ENCODE peak calls at places on chromosomes 12 and 14, in seven cellular contexts. L is EH, J is HT-29, V is T follicular helper cell, Q is H9, O is GM10248, Z is tibial artery. T is an unnamed sample.

GRCh38 chr14:80664576-80664975 is 277.0 kb downstream of the CEP128 start:
- DNase-seq in L (peak), J (peak), V (no peak), Q (no peak), O (no peak), Z (no peak), T (no peak)

GRCh38 chr14:104350463-104351185 is 212.2 kb downstream of the KIF26A start:
- DNase-seq in L (no peak), J (no peak), V (no peak), Q (no peak), O (no peak), Z (peak), T (peak)

GRCh38 chr12:94057262-94058151 is 90.9 kb upstream of the PLXNC1 start:
- DNase-seq in L (peak), J (no peak), V (no peak), Q (no peak), O (no peak), Z (no peak), T (no peak)

GRCh38 chr12:25284024-25284423 is 33.3 kb upstream of the KRAS start:
- DNase-seq in L (no peak), J (no peak), V (no peak), Q (no peak), O (no peak), Z (no peak), T (no peak)

GRCh38 chr14:104554088-104554607 is 25.4 kb upstream of the C14orf180 start:
- DNase-seq in L (no peak), J (no peak), V (no peak), Q (no peak), O (no peak), Z (peak), T (no peak)

GRCh38 chr12:59079472-59079871 is 159.2 kb upstream of the LRIG3 start:
- DNase-seq in L (no peak), J (no peak), V (no peak), Q (no peak), O (no peak), Z (no peak), T (no peak)

GRCh38 chr14:58571256-58571655 is 66.5 kb upstream of the DACT1 start:
- DNase-seq in L (no peak), J (no peak), V (no peak), Q (no peak), O (no peak), Z (no peak), T (no peak)

GRCh38 chr14:96126783-96127271 is 77.8 kb upstream of the BDKRB2 start:
- DNase-seq in L (no peak), J (no peak), V (no peak), Q (no peak), O (no peak), Z (no peak), T (no peak)

GRCh38 chr12:6914246-6914947 is at the start of gene ENO2:
- DNase-seq in L (peak), J (peak), V (peak), Q (peak), O (peak), Z (peak), T (peak)

GRCh38 chr12:12467701-12468218 is 94.9 kb downstream of the DUSP16 start:
- DNase-seq in L (peak), J (no peak), V (peak), Q (no peak), O (no peak), Z (no peak), T (peak)

GRCh38 chr12:41361791-41362190 is 173.7 kb downstream of the PDZRN4 start:
- DNase-seq in L (no peak), J (no peak), V (no peak), Q (no peak), O (no peak), Z (no peak), T (no peak)

GRCh38 chr14:68627050-68627867 is 165.6 kb downstream of the ZFP36L1 start:
- DNase-seq in L (no peak), J (no peak), V (no peak), Q (no peak), O (no peak), Z (peak), T (no peak)

GRCh38 chr12:42213954-42214426 is 24.1 kb downstream of the YAF2 start:
- DNase-seq in L (peak), J (peak), V (no peak), Q (no peak), O (no peak), Z (peak), T (no peak)

GRCh38 chr12:45192041-45192695 is 23.7 kb upstream of the ANO6 start:
- DNase-seq in L (peak), J (peak), V (no peak), Q (no peak), O (peak), Z (no peak), T (no peak)

GRCh38 chr14:95471526-95472304 is 44.7 kb downstream of the SYNE3 start:
- DNase-seq in L (peak), J (no peak), V (no peak), Q (no peak), O (no peak), Z (no peak), T (no peak)

GRCh38 chr14:104103061-104104005 is 17.8 kb downstream of the ASPG start:
- DNase-seq in L (no peak), J (no peak), V (no peak), Q (peak), O (no peak), Z (no peak), T (no peak)

GRCh38 chr12:57836442-57837375 is 9.8 kb downstream of the CTDSP2 start:
- DNase-seq in L (peak), J (no peak), V (no peak), Q (peak), O (peak), Z (peak), T (peak)

GRCh38 chr12:104944252-104944651 is 13.8 kb downstream of the SLC41A2 start:
- DNase-seq in L (no peak), J (no peak), V (no peak), Q (no peak), O (no peak), Z (no peak), T (no peak)

GRCh38 chr12:17992002-17992656 is 97.9 kb downstream of the RERGL start:
- DNase-seq in L (peak), J (peak), V (no peak), Q (no peak), O (peak), Z (no peak), T (no peak)

GRCh38 chr12:83106873-83107272 is 420.2 kb downstream of the TMTC2 start:
- DNase-seq in L (no peak), J (peak), V (no peak), Q (no peak), O (no peak), Z (no peak), T (no peak)

GRCh38 chr12:29241821-29242591 is 92.9 kb downstream of the FAR2 start:
- DNase-seq in L (peak), J (peak), V (no peak), Q (no peak), O (peak), Z (peak), T (peak)

GRCh38 chr12:92068441-92068840 is 77.2 kb downstream of the BTG1 start:
- DNase-seq in L (no peak), J (peak), V (no peak), Q (no peak), O (no peak), Z (no peak), T (no peak)

T was measured in head of caudate nucleus.